ENCODE peak calls at places on chromosome 12, in five cellular contexts. One of them, this sample, is unnamed.

GRCh38 chr12:54648265-54648664 is at the start of gene DCD:
- DNase-seq in lower lobe of right lung: no peak
- DNase-seq in OCI-LY7: no peak
- DNase-seq in PC-9: no peak
- DNase-seq in colonic mucosa: no peak
- DNase-seq in this sample: no peak

GRCh38 chr12:52645120-52645761 is 6.8 kb downstream of the KRT2 start:
- DNase-seq in lower lobe of right lung: no peak
- DNase-seq in OCI-LY7: no peak
- DNase-seq in PC-9: no peak
- DNase-seq in colonic mucosa: peak; percentile 18
- DNase-seq in this sample: no peak

GRCh38 chr12:89238593-89238992 is 113.7 kb downstream of the DUSP6 start:
- DNase-seq in lower lobe of right lung: no peak
- DNase-seq in OCI-LY7: no peak
- DNase-seq in PC-9: no peak
- DNase-seq in colonic mucosa: no peak
- DNase-seq in this sample: no peak

GRCh38 chr12:76866146-76866545 is 12.7 kb downstream of the CSRP2 start:
- DNase-seq in lower lobe of right lung: no peak
- DNase-seq in OCI-LY7: peak; percentile 34
- DNase-seq in PC-9: no peak
- DNase-seq in colonic mucosa: no peak
- DNase-seq in this sample: no peak

GRCh38 chr12:3759878-3760277 is 7.0 kb upstream of the CRACR2A start:
- DNase-seq in lower lobe of right lung: no peak
- DNase-seq in OCI-LY7: no peak
- DNase-seq in PC-9: no peak
- DNase-seq in colonic mucosa: no peak
- DNase-seq in this sample: no peak

GRCh38 chr12:72272731-72273498 is 745 bp downstream of the TRHDE start:
- DNase-seq in lower lobe of right lung: peak; percentile 56
- DNase-seq in OCI-LY7: no peak
- DNase-seq in PC-9: no peak
- DNase-seq in colonic mucosa: peak; percentile 14
- DNase-seq in this sample: peak; percentile 24

GRCh38 chr12:56522486-56523193 is 1.0 kb downstream of the RBMS2 start:
- DNase-seq in lower lobe of right lung: no peak
- DNase-seq in OCI-LY7: no peak
- DNase-seq in PC-9: no peak
- DNase-seq in colonic mucosa: no peak
- DNase-seq in this sample: no peak

GRCh38 chr12:53626702-53627169 is 554 bp upstream of the ATF7 start:
- DNase-seq in lower lobe of right lung: no peak
- DNase-seq in OCI-LY7: no peak
- DNase-seq in PC-9: no peak
- DNase-seq in colonic mucosa: no peak
- DNase-seq in this sample: no peak

GRCh38 chr12:122965851-122966742 is at the start of gene ABCB9:
- DNase-seq in lower lobe of right lung: peak; percentile 95
- DNase-seq in OCI-LY7: peak; percentile 93
- DNase-seq in PC-9: peak; percentile 96
- DNase-seq in colonic mucosa: peak; percentile 99
- DNase-seq in this sample: peak; percentile 99

GRCh38 chr12:122966743-122967058 is 438 bp upstream of the ABCB9 start:
- DNase-seq in lower lobe of right lung: no peak
- DNase-seq in OCI-LY7: no peak
- DNase-seq in PC-9: no peak
- DNase-seq in colonic mucosa: no peak
- DNase-seq in this sample: no peak

GRCh38 chr12:122964439-122965257 is 1.6 kb downstream of the ABCB9 start:
- DNase-seq in lower lobe of right lung: no peak
- DNase-seq in OCI-LY7: no peak
- DNase-seq in PC-9: no peak
- DNase-seq in colonic mucosa: peak; percentile 16
- DNase-seq in this sample: peak; percentile 39

GRCh38 chr12:122963928-122964240 is 2.4 kb downstream of the ABCB9 start:
- DNase-seq in lower lobe of right lung: no peak
- DNase-seq in OCI-LY7: no peak
- DNase-seq in PC-9: no peak
- DNase-seq in colonic mucosa: no peak
- DNase-seq in this sample: peak; percentile 54

DNA sequence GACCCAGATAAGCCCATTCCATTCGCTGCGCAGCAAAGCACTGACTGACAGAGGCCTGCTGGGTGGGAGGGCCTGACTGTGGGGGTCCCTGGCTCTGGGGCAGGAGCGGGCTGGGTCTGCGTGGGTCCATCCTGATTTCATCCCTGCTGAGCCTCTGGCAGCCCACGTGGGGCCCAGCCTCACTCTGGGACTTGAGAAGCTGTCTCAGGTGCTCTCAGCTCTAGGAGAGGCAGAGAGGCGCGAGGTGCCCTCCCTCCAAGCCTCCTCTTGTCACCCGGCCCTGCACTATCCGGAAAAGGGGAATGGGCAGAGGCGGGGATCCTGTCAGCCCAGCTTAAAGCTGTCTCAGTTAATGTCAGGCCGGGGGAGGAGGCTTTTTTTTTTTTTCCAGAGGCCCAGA is 907 bp downstream of the ABCB9 start:
- DNase-seq in lower lobe of right lung: no peak
- DNase-seq in OCI-LY7: no peak
- DNase-seq in PC-9: no peak
- DNase-seq in colonic mucosa: no peak
- DNase-seq in this sample: no peak
- H3K4me3 ChIP-seq in lower lobe of right lung: peak overlapping the region; percentile 61
- H3K4me3 ChIP-seq in OCI-LY7: peak overlapping the region; percentile 71
- H3K4me3 ChIP-seq in PC-9: peak overlapping the region; percentile 82
- H3K4me3 ChIP-seq in colonic mucosa: peak overlapping the region; percentile 56
- H3K4me3 ChIP-seq in this sample: no peak overlapping the region

GRCh38 chr12:81992461-81992860 is 233.3 kb upstream of the PPFIA2 start:
- DNase-seq in lower lobe of right lung: no peak
- DNase-seq in OCI-LY7: no peak
- DNase-seq in PC-9: no peak
- DNase-seq in colonic mucosa: no peak
- DNase-seq in this sample: peak; percentile 29
- TF ChIP-seq CTCF in lower lobe of right lung: peak; percentile 22
- TF ChIP-seq CTCF in OCI-LY7: no peak
- TF ChIP-seq CTCF in PC-9: no peak
- TF ChIP-seq CTCF in colonic mucosa: no peak
- TF ChIP-seq CTCF in this sample: no peak

GRCh38 chr12:38155526-38156496 is 160.8 kb upstream of the ALG10B start:
- DNase-seq in lower lobe of right lung: no peak
- DNase-seq in OCI-LY7: no peak
- DNase-seq in PC-9: no peak
- DNase-seq in colonic mucosa: peak; percentile 13
- DNase-seq in this sample: no peak

GRCh38 chr12:38153737-38154061 is 162.9 kb upstream of the ALG10B start:
- DNase-seq in lower lobe of right lung: no peak
- DNase-seq in OCI-LY7: no peak
- DNase-seq in PC-9: no peak
- DNase-seq in colonic mucosa: no peak
- DNase-seq in this sample: no peak

GRCh38 chr12:38152816-38153736 is 163.5 kb upstream of the ALG10B start:
- DNase-seq in lower lobe of right lung: no peak
- DNase-seq in OCI-LY7: no peak
- DNase-seq in PC-9: no peak
- DNase-seq in colonic mucosa: peak; percentile 12
- DNase-seq in this sample: no peak

GRCh38 chr12:38155020-38155395 is 161.6 kb upstream of the ALG10B start:
- DNase-seq in lower lobe of right lung: no peak
- DNase-seq in OCI-LY7: no peak
- DNase-seq in PC-9: no peak
- DNase-seq in colonic mucosa: no peak
- DNase-seq in this sample: no peak

GRCh38 chr12:38154096-38155019 is 162.2 kb upstream of the ALG10B start:
- DNase-seq in lower lobe of right lung: no peak
- DNase-seq in OCI-LY7: no peak
- DNase-seq in PC-9: no peak
- DNase-seq in colonic mucosa: no peak
- DNase-seq in this sample: no peak
- H3K9me3 ChIP-seq in lower lobe of right lung: no peaks in the 10 kb centered on the region
- H3K9me3 ChIP-seq in OCI-LY7: no peaks in the 10 kb centered on the region
- H3K9me3 ChIP-seq in PC-9: no peaks in the 10 kb centered on the region
- H3K9me3 ChIP-seq in colonic mucosa: no peaks in the 10 kb centered on the region
- H3K9me3 ChIP-seq in this sample: peaks cover 40% of the 10 kb centered on the region

DNA sequence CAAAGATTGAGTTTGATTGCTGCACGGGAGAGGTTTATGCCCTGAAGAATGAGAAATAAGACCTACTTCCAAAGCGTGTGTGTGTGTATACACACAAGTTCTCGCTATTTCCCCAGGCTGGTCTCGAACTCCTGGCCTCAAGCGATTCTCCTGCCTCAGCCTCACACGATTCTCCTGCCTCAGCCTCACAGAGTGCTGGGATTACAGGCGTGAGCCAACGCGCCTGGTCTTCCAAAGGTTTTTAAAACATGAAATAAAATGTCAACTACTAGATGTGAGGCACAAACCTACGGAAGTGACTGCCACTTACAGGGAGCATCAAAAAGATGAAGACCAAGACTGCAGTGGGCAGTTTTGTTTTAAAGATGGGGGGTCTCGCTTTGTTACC is 622 bp upstream of the WASHC3 start:
- DNase-seq in lower lobe of right lung: no peak
- DNase-seq in OCI-LY7: no peak
- DNase-seq in PC-9: no peak
- DNase-seq in colonic mucosa: no peak
- DNase-seq in this sample: peak; percentile 33
- H3K4me3 ChIP-seq in lower lobe of right lung: peak overlapping the region; percentile 80
- H3K4me3 ChIP-seq in OCI-LY7: peak overlapping the region; percentile 90
- H3K4me3 ChIP-seq in PC-9: peak overlapping the region; percentile 78
- H3K4me3 ChIP-seq in colonic mucosa: no peak overlapping the region
- H3K4me3 ChIP-seq in this sample: no peak overlapping the region

GRCh38 chr12:105233045-105233905 is 2.7 kb downstream of the APPL2 start:
- DNase-seq in lower lobe of right lung: no peak
- DNase-seq in OCI-LY7: no peak
- DNase-seq in PC-9: no peak
- DNase-seq in colonic mucosa: no peak
- DNase-seq in this sample: no peak

GRCh38 chr12:105237671-105238070 is 1.7 kb upstream of the APPL2 start:
- DNase-seq in lower lobe of right lung: no peak
- DNase-seq in OCI-LY7: no peak
- DNase-seq in PC-9: no peak
- DNase-seq in colonic mucosa: no peak
- DNase-seq in this sample: no peak

GRCh38 chr12:105235299-105235746 is 651 bp downstream of the APPL2 start:
- DNase-seq in lower lobe of right lung: no peak
- DNase-seq in OCI-LY7: peak; percentile 7
- DNase-seq in PC-9: no peak
- DNase-seq in colonic mucosa: no peak
- DNase-seq in this sample: no peak

GRCh38 chr12:105234197-105234596 is 1.8 kb downstream of the APPL2 start:
- DNase-seq in lower lobe of right lung: no peak
- DNase-seq in OCI-LY7: peak; percentile 10
- DNase-seq in PC-9: no peak
- DNase-seq in colonic mucosa: no peak
- DNase-seq in this sample: no peak

DNA sequence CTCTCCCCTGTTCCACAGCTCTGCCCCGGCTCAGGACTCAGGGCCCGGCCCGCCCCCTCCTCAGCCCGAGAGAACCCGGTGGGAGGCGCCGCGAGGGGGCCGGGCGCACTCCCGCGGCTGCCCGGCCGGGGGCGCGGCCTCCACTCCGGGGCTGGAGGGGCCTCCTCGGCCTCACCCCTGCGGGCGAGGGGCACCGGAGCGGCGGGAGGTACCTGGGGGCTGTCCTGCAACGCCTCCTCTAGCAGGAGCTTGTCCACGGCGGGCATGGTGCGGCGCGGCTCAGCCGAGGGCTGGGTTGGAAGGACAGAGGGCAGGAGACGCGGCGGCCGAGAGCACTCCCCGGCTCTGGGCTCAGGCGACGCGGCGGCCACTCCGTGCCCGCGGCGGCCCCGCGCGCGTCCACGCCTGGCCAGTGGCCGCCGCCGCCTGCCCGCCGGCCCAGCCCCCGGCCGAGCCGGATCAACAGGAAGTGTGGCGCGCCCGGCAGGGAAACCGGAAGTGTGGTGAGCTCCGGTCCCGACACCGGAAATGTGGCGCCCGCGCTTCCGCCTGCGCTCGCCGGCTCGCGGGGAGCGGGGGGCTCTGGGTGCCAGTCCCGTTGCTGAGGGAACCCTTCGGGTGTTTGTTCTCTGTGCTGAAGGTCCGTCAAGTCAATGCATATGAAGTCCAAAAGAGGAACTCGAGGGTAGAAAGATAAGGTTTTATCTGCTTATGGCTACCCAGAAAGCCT is at the start of gene APPL2:
- DNase-seq in lower lobe of right lung: peak; percentile 95
- DNase-seq in OCI-LY7: peak; percentile 93
- DNase-seq in PC-9: peak; percentile 80
- DNase-seq in colonic mucosa: peak; percentile 90
- DNase-seq in this sample: peak; percentile 95
- TF ChIP-seq CTCF in lower lobe of right lung: peak; percentile 46
- TF ChIP-seq CTCF in OCI-LY7: peak; percentile 67
- TF ChIP-seq CTCF in PC-9: peak; percentile 55
- TF ChIP-seq CTCF in colonic mucosa: no peak
- TF ChIP-seq CTCF in this sample: peak; percentile 24

DNA sequence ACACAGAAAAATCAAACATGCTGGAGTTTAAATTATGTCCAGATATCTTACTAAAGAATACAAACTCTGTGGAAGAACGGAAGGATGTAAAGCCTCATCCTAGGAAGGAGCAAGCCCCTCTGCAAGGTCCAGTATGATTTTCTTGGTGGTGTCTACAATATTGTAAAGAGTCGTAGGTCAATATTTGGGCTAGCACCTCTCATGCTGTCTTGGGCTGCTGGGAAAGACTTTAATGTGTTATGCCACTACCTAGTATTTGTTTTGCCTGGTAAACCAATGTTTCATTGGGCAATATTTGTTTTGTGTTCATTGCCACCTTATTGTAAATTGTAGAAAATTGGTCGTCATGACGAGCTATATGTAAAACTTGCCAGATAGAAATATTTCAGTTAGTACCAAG is 26.6 kb downstream of the RESF1 start:
- DNase-seq in lower lobe of right lung: no peak
- DNase-seq in OCI-LY7: no peak
- DNase-seq in PC-9: no peak
- DNase-seq in colonic mucosa: no peak
- DNase-seq in this sample: no peak
- H3K9me3 ChIP-seq in lower lobe of right lung: peaks cover 16% of the 10 kb centered on the region
- H3K9me3 ChIP-seq in OCI-LY7: peaks cover 26% of the 10 kb centered on the region
- H3K9me3 ChIP-seq in PC-9: peaks cover 47% of the 10 kb centered on the region
- H3K9me3 ChIP-seq in colonic mucosa: no peaks in the 10 kb centered on the region
- H3K9me3 ChIP-seq in this sample: peaks cover 41% of the 10 kb centered on the region

GRCh38 chr12:106125351-106126085 is 13.2 kb downstream of the NUAK1 start:
- DNase-seq in lower lobe of right lung: no peak
- DNase-seq in OCI-LY7: no peak
- DNase-seq in PC-9: no peak
- DNase-seq in colonic mucosa: no peak
- DNase-seq in this sample: no peak
- H3K4me3 ChIP-seq in lower lobe of right lung: no peak overlapping the region
- H3K4me3 ChIP-seq in OCI-LY7: no peak overlapping the region
- H3K4me3 ChIP-seq in PC-9: no peak overlapping the region
- H3K4me3 ChIP-seq in colonic mucosa: no peak overlapping the region
- H3K4me3 ChIP-seq in this sample: no peak overlapping the region